ENCODE peak calls at places on chromosomes 12 and 14, in four cellular contexts. K is upper lobe of left lung, F is sigmoid colon, J is A549. P is an unnamed sample. For H3K4me1, the result is how much of the 10 kb centered on the place peaks cover.

GRCh38 chr14:69657961-69658360 is 46.6 kb downstream of the SUSD6 start:
- DNase-seq in K (peak), F (no peak), J (no peak), P (peak)

GRCh38 chr12:12714276-12715001 is 2.7 kb upstream of the CDKN1B start:
- DNase-seq in K (peak), F (no peak), J (peak), P (no peak)

GRCh38 chr14:96904201-96904600 is 107.0 kb downstream of the VRK1 start:
- DNase-seq in K (no peak), F (no peak), J (peak), P (no peak)

GRCh38 chr12:57460457-57461325 is 1.1 kb downstream of the GLI1 start:
- DNase-seq in K (no peak), F (no peak), J (peak), P (peak)

GRCh38 chr14:54106802-54107377 is 150.3 kb upstream of the BMP4 start:
- DNase-seq in K (no peak), F (no peak), J (no peak), P (no peak)

GRCh38 chr12:67382206-67382871 is 113.2 kb downstream of the CAND1 start:
- DNase-seq in K (no peak), F (no peak), J (no peak), P (no peak)

GRCh38 chr14:72610831-72611200 is 283.1 kb downstream of the DPF3 start:
- DNase-seq in K (no peak), F (no peak), J (no peak), P (no peak)

GRCh38 chr14:90403065-90403464 is 6.2 kb downstream of the CALM1 start:
- DNase-seq in K (no peak), F (peak), J (no peak), P (no peak)

GRCh38 chr14:104358528-104359300 is 220.3 kb downstream of the KIF26A start:
- DNase-seq in K (peak), F (peak), J (no peak), P (peak)

GRCh38 chr14:76152333-76152681 is 585 bp downstream of the GPATCH2L start:
- DNase-seq in K (peak), F (peak), J (peak), P (peak)

DNA sequence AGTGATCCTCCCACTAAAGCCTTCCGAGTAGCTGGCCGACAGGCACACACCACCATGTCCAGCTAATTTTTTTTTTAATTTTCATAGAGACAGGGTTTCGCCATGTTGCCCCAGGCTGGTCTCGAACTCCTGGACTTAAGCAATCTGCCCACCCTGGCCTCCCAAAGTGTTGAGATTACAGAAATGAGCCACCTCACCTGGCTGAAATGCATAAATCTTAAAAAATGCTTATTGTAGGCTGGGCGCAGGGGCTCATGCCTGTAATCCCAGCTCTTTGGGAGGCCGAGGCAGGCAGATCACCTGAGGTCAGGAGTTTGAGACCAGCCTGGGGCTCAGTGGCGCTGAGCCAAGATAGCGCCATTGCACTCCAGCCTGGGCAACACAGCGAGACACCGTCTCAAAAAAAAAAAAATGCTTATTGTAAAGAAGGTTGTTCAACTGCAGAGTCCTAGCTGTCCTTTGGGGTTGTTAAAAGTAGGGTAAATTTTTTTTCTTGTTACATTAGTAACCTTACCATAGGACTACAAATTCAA is 4.0 kb upstream of the TUBA1C start:
- DNase-seq in K (no peak), F (no peak), J (no peak), P (no peak)
- H3K4me1 ChIP-seq in K (under half), F (under half), J (under half), P (under half)

GRCh38 chr14:24426912-24427536 is 2.4 kb downstream of the CBLN3 start:
- DNase-seq in K (no peak), F (no peak), J (no peak), P (peak)
- TF ChIP-seq POLR2A in K (no peak), F (no peak), J (no peak), P (no peak)

DNA sequence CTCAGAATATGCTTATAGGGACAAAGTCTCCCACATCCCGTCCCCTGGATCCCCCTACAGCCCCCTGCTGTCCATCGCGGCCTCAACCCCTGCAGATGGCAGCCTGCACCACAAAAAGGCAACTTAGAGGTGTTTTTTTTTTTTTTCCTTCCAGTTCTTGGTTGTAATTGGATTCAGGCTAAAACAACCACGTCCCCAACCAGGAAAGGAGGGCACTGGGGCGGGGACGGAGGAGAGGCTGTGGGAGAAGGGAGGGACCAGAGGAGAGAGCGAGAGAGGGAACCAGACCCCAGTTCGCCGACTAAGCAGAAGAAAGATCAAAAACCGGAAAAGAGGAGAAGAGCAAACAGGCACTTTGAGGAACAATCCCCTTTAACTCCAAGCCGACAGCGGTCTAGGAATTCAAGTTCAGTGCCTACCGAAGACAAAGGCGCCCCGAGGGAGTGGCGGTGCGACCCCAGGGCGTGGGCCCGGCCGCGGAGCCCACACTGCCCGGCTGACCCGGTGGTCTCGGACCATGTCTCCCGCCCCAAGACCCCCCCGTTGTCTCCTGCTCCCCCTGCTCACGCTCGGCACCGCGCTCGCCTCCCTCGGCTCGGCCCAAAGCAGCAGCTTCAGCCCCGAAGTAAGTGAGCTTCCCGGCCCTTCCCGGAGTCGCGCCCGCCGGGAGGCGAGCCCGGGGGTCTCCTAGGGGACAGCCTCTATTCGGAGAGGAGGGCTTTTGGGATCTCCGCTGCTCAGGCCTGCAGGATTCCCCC is at the start of gene MMP14:
- DNase-seq in K (peak), F (peak), J (no peak), P (no peak)
- TF ChIP-seq CTCF in K (no peak), F (peak), J (no peak), P (no peak)

GRCh38 chr14:22497671-22498093 is 91.3 kb downstream of the DAD1 start:
- DNase-seq in K (no peak), F (no peak), J (no peak), P (no peak)

GRCh38 chr14:22502007-22502406 is 87.0 kb downstream of the DAD1 start:
- DNase-seq in K (no peak), F (peak), J (no peak), P (no peak)

GRCh38 chr14:22502551-22502950 is 86.5 kb downstream of the DAD1 start:
- DNase-seq in K (no peak), F (no peak), J (no peak), P (no peak)

GRCh38 chr14:22500954-22501353 is 88.1 kb downstream of the DAD1 start:
- DNase-seq in K (no peak), F (no peak), J (no peak), P (no peak)

DNA sequence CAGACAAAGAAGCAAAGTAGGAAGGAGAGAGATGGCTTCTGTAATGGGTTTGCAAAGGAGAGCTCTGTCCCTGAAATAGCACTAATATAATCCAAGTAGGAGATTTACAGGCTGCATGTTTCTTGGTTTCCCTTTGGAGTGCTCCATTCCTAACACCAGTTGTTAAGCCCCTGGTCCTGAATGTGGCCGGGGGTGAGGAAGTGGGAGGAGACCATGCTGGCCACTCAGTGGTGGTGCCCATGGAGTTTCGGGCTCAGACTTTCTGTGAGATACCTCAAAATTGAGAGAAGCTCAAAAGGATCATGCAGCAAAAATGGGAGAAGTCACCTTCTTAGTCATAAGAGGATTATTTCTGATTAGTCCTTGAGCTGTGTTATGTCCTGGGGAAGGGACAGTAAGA is 88.5 kb downstream of the DAD1 start:
- DNase-seq in K (no peak), F (no peak), J (no peak), P (no peak)
- H3K4me1 ChIP-seq in K (under half), F (under half), J (under half), P (under half)

DNA sequence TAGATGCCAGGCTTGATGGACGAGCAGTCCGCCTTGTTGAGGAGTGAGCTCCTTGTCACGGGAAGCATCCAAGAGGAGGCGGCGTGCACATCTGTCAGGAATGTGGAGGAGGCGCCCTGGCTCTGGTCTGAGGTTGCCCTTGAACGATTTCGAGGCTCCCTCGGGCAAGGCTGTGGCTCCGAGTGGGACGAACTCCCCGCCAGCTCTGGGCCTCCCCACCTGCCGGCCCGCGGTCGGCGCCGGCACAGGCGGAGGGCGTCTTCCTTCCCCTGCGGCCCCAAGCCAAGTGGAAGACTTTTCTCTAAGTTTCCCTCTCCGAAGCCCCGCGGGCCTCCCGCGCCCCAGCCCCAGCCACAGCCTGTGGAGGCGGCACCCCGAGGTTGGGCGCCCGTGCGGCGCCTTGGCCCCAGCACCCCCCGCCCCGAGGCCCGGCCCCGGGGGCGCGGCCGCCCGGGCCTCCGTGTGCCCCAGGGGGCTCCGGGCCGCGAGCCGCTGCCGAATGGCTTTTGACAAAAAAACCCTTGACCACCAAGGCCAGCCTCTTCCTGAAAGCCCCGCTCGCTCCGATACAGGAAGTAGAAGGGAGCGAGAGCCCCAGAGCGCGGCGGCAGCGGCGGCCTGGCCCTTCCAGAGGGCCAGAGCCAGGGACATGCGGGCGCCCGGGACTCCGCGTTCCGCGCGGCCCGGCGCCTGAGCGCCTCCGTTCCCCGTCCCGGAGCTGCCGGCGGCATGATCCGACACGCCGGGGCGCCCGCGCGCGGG is at the start of gene RIN3:
- DNase-seq in K (peak), F (peak), J (peak), P (peak)
- TF ChIP-seq POLR2A in K (no peak), F (no peak), J (peak), P (peak)